ENCODE peak calls at places on chromosomes 1 and 21, in four cellular contexts. One of them, this sample, is unnamed.

GRCh38 chr1:164772635-164773034 is 213.7 kb downstream of the PBX1 start:
- DNase-seq in A549: peak
- DNase-seq in WTC11: no peak
- DNase-seq in K562: peak
- DNase-seq in this sample: no peak

GRCh38 chr1:63721531-63722189 is 52.2 kb upstream of the ROR1 start:
- DNase-seq in A549: no peak
- DNase-seq in WTC11: no peak
- DNase-seq in K562: no peak
- DNase-seq in this sample: no peak

GRCh38 chr1:9653195-9653782 is 1.8 kb downstream of the PIK3CD start:
- DNase-seq in A549: no peak
- DNase-seq in WTC11: no peak
- DNase-seq in K562: no peak
- DNase-seq in this sample: no peak

GRCh38 chr1:95169544-95169943 is 52.4 kb downstream of the TLCD4 start:
- DNase-seq in A549: peak
- DNase-seq in WTC11: no peak
- DNase-seq in K562: peak
- DNase-seq in this sample: peak

GRCh38 chr21:34886554-34887385 is 162.3 kb downstream of the RUNX1 start:
- DNase-seq in A549: no peak
- DNase-seq in WTC11: peak
- DNase-seq in K562: peak
- DNase-seq in this sample: no peak

GRCh38 chr1:43351421-43352350 is 7.1 kb upstream of the CDC20 start:
- DNase-seq in A549: no peak
- DNase-seq in WTC11: no peak
- DNase-seq in K562: no peak
- DNase-seq in this sample: peak

GRCh38 chr1:100699744-100700143 is 19.8 kb upstream of the VCAM1 start:
- DNase-seq in A549: no peak
- DNase-seq in WTC11: no peak
- DNase-seq in K562: no peak
- DNase-seq in this sample: no peak

GRCh38 chr1:236742421-236743160 is 52.5 kb upstream of the MTR start:
- DNase-seq in A549: no peak
- DNase-seq in WTC11: no peak
- DNase-seq in K562: no peak
- DNase-seq in this sample: no peak

GRCh38 chr1:9651565-9652378 is at the start of gene PIK3CD:
- DNase-seq in A549: no peak
- DNase-seq in WTC11: peak
- DNase-seq in K562: peak
- DNase-seq in this sample: no peak

GRCh38 chr21:38439957-38440356 is 58.3 kb downstream of the ERG start:
- DNase-seq in A549: no peak
- DNase-seq in WTC11: no peak
- DNase-seq in K562: no peak
- DNase-seq in this sample: no peak

GRCh38 chr1:76625887-76626286 is 241.4 kb upstream of the ST6GALNAC5 start:
- DNase-seq in A549: no peak
- DNase-seq in WTC11: no peak
- DNase-seq in K562: no peak
- DNase-seq in this sample: no peak

GRCh38 chr1:198794498-198794897 is 155.7 kb downstream of the PTPRC start:
- DNase-seq in A549: no peak
- DNase-seq in WTC11: no peak
- DNase-seq in K562: no peak
- DNase-seq in this sample: no peak

GRCh38 chr1:28601696-28602095 is 9.6 kb downstream of the RAB42 start:
- DNase-seq in A549: no peak
- DNase-seq in WTC11: no peak
- DNase-seq in K562: no peak
- DNase-seq in this sample: no peak

GRCh38 chr1:54567961-54568360 is 19.9 kb downstream of the ACOT11 start:
- DNase-seq in A549: no peak
- DNase-seq in WTC11: no peak
- DNase-seq in K562: no peak
- DNase-seq in this sample: no peak

GRCh38 chr1:207810606-207811295 is 58.9 kb downstream of the CD46 start:
- DNase-seq in A549: no peak
- DNase-seq in WTC11: no peak
- DNase-seq in K562: no peak
- DNase-seq in this sample: no peak

DNA sequence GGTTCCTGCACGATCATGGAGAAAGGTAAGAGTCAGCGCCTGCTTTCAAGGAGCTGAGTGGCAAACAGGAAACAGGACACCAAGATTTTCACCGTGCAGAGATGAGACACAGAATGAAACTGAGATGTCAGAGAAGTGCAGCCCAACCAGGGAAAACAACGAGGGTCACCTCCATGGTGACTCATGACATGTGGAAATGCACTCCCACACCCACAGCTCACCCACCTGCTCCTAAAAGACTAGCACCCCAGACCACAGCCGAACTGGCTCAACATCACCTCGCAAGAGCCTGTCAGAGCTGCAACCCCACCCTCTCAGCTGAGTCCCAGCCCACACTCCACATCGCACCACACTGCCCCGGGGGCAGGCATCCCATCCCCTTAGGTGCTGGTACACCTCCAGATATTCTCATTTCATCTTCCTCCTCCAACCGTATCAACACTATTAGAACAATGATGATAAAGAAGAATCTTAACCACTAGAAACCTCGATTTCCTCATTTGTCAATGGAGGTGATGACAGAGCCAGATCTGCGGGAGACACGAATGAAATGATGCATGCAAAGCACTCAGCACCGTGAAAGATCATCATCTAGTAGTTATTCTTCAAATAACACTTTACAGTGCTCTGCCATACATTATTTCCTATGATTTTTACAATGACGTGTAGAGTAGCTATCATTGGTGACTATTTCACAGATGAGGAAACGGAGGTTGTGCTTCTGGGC is 103.2 kb downstream of the DMRTB1 start:
- DNase-seq in A549: no peak
- DNase-seq in WTC11: peak
- DNase-seq in K562: no peak
- DNase-seq in this sample: no peak
- TF ChIP-seq NR3C1 in A549: no peak
- TF ChIP-seq NR3C1 in WTC11: no peak
- TF ChIP-seq NR3C1 in K562: no peak
- TF ChIP-seq NR3C1 in this sample: no peak

GRCh38 chr1:234486858-234487830 is 8.2 kb upstream of the TARBP1 start:
- DNase-seq in A549: peak
- DNase-seq in WTC11: no peak
- DNase-seq in K562: peak
- DNase-seq in this sample: peak
- TF ChIP-seq NR3C1 in A549: no peak
- TF ChIP-seq NR3C1 in WTC11: no peak
- TF ChIP-seq NR3C1 in K562: no peak
- TF ChIP-seq NR3C1 in this sample: no peak

DNA sequence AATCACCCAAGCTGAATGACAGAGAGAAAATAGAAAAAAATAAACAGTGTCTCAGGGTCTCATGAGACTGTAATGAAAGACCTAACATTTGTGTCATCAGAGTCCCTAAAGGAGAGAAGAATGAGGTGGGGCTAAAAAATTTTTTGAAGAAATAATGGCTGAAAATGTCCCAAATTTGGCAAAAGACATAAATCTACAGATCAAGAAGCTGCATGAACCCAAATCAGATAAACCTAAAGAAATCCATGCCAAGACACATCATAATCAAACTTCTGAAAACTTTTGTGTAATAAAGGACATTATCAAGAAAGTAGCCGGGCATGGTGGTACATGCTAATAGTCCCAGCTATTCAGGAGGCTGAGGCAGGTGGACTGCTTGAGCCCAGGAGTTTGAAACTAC is 29.2 kb downstream of the LEMD1 start:
- DNase-seq in A549: no peak
- DNase-seq in WTC11: no peak
- DNase-seq in K562: no peak
- DNase-seq in this sample: no peak
- TF ChIP-seq NR3C1 in A549: no peak
- TF ChIP-seq NR3C1 in WTC11: no peak
- TF ChIP-seq NR3C1 in K562: no peak
- TF ChIP-seq NR3C1 in this sample: no peak

GRCh38 chr1:50368179-50369007 is 54.9 kb downstream of the DMRTA2 start:
- DNase-seq in A549: peak
- DNase-seq in WTC11: peak
- DNase-seq in K562: peak
- DNase-seq in this sample: peak
- TF ChIP-seq NR3C1 in A549: no peak
- TF ChIP-seq NR3C1 in WTC11: no peak
- TF ChIP-seq NR3C1 in K562: no peak
- TF ChIP-seq NR3C1 in this sample: no peak

This sample was measured in HepG2.